ENCODE peak calls at places on chromosomes 12 and 14, in six cellular contexts. I is HCEC 1CT; H is ovary; K is EL; C is psoas muscle; P is activated CD4-positive, alpha-beta T cell treated with anti-CD3 and anti-CD28 coated beads, Interleukin-2, amount 50 U/mL, for 1 hour. N is an unnamed sample.

GRCh38 chr12:12899530-12900380 is 8.4 kb downstream of the GPRC5A start:
- DNase-seq in I (peak), C (peak), H (peak), P (no peak), K (peak), N (no peak)

GRCh38 chr14:52455291-52456088 is 96.8 kb downstream of the TXNDC16 start:
- DNase-seq in K (peak), H (no peak), P (no peak), C (no peak), I (peak), N (no peak)

GRCh38 chr14:21852061-21852664 is 178.5 kb upstream of the OR4E1 start:
- DNase-seq in I (peak), P (peak), K (peak), H (no peak), C (no peak), N (no peak)

GRCh38 chr12:2291182-2291832 is 238.5 kb downstream of the CACNA1C start:
- DNase-seq in P (no peak), C (no peak), I (peak), H (no peak), K (no peak), N (peak)

GRCh38 chr14:51458563-51458955 is 193.2 kb upstream of the FRMD6 start:
- DNase-seq in H (no peak), C (no peak), K (peak), I (peak), P (no peak), N (no peak)

GRCh38 chr14:51092965-51093364 is 1.9 kb downstream of the TRIM9 start:
- DNase-seq in P (no peak), H (no peak), C (no peak), K (no peak), I (no peak), N (no peak)

GRCh38 chr14:68628605-68629310 is 164.1 kb downstream of the ZFP36L1 start:
- DNase-seq in I (no peak), C (no peak), P (peak), K (no peak), H (no peak), N (no peak)

GRCh38 chr12:44812062-44812461 is 64.1 kb downstream of the NELL2 start:
- DNase-seq in C (no peak), P (peak), I (no peak), H (no peak), K (no peak), N (no peak)

N was measured in glomerular endothelial cell.